ENCODE peak calls at places on chromosomes 7 and 10, in five cellular contexts. D is tibial artery; V is GM23338; A is naive thymus-derived CD4-positive, alpha-beta T cell; J is prostate gland. H is an unnamed sample. For H3K4me1 and H3K36me3, the result is how much of the 10 kb centered on the place peaks cover.

GRCh38 chr7:90717286-90718060 is 121.4 kb downstream of the CDK14 start:
- DNase-seq in D (no peak), V (no peak), A (no peak), J (peak), H (no peak)

GRCh38 chr7:145462463-145462862 is 626.6 kb upstream of the TPK1 start:
- DNase-seq in D (no peak), V (no peak), A (no peak), J (no peak), H (no peak)

GRCh38 chr7:67738958-67739357 is 742.3 kb downstream of the TYW1 start:
- DNase-seq in D (peak), V (no peak), A (no peak), J (peak), H (peak)

GRCh38 chr7:85480666-85481065 is 293.8 kb upstream of the SEMA3D start:
- DNase-seq in D (no peak), V (no peak), A (no peak), J (no peak), H (no peak)

GRCh38 chr7:7274782-7275181 is 92.4 kb downstream of the C1GALT1 start:
- DNase-seq in D (no peak), V (peak), A (no peak), J (no peak), H (no peak)

GRCh38 chr7:91353923-91354322 is 89.7 kb downstream of the FZD1 start:
- DNase-seq in D (no peak), V (peak), A (no peak), J (no peak), H (no peak)

GRCh38 chr7:114007391-114007790 is 88.6 kb upstream of the PPP1R3A start:
- DNase-seq in D (no peak), V (no peak), A (no peak), J (no peak), H (no peak)

GRCh38 chr7:39721345-39721744 is 98.0 kb downstream of the RALA start:
- DNase-seq in D (no peak), V (no peak), A (no peak), J (no peak), H (no peak)

GRCh38 chr10:82321734-82322133 is 446.7 kb downstream of the NRG3 start:
- DNase-seq in D (no peak), V (no peak), A (no peak), J (no peak), H (no peak)

GRCh38 chr7:51606601-51607154 is 290.1 kb upstream of the COBL start:
- DNase-seq in D (no peak), V (no peak), A (no peak), J (peak), H (no peak)

GRCh38 chr10:36114913-36115312 is 472.8 kb upstream of the FZD8 start:
- DNase-seq in D (no peak), V (no peak), A (no peak), J (no peak), H (peak)

GRCh38 chr7:12942599-12942998 is 255.2 kb downstream of the ARL4A start:
- DNase-seq in D (no peak), V (no peak), A (no peak), J (peak), H (no peak)

GRCh38 chr10:132714906-132715790 is 70.8 kb downstream of the NKX6-2 start:
- DNase-seq in D (no peak), V (no peak), A (no peak), J (no peak), H (no peak)

GRCh38 chr7:139592801-139593461 is 69.4 kb downstream of the CLEC2L start:
- DNase-seq in D (no peak), V (no peak), A (no peak), J (no peak), H (no peak)

GRCh38 chr7:140607441-140607989 is 33.1 kb downstream of the DENND2A start:
- DNase-seq in D (peak), V (no peak), A (no peak), J (no peak), H (peak)

GRCh38 chr7:100477871-100478248 is 1.2 kb downstream of the TSC22D4 start:
- DNase-seq in D (no peak), V (no peak), A (no peak), J (no peak), H (no peak)

GRCh38 chr7:145543245-145543644 is 573.4 kb upstream of the CNTNAP2 start:
- DNase-seq in D (no peak), V (no peak), A (no peak), J (no peak), H (no peak)

GRCh38 chr7:33145174-33145573 is 15.8 kb downstream of the BBS9 start:
- DNase-seq in D (no peak), V (no peak), A (no peak), J (no peak), H (no peak)

GRCh38 chr10:66805610-66806009 is 120.2 kb upstream of the LRRTM3 start:
- DNase-seq in D (no peak), V (no peak), A (no peak), J (no peak), H (no peak)

GRCh38 chr7:101104193-101104713 is 19.0 kb downstream of the TRIM56 start:
- DNase-seq in D (no peak), V (no peak), A (no peak), J (no peak), H (no peak)

GRCh38 chr7:30019960-30020359 is 6.5 kb downstream of the FKBP14 start:
- DNase-seq in D (no peak), V (no peak), A (no peak), J (no peak), H (no peak)

GRCh38 chr10:109894516-109894915 is 28.8 kb downstream of the XPNPEP1 start:
- DNase-seq in D (peak), V (no peak), A (no peak), J (peak), H (peak)

GRCh38 chr10:80473692-80474596 is 19.8 kb downstream of the TSPAN14 start:
- DNase-seq in D (no peak), V (no peak), A (no peak), J (no peak), H (no peak)
- H3K4me1 ChIP-seq in D (under half), V (under half), A (half or more), J (under half), H (under half)

DNA sequence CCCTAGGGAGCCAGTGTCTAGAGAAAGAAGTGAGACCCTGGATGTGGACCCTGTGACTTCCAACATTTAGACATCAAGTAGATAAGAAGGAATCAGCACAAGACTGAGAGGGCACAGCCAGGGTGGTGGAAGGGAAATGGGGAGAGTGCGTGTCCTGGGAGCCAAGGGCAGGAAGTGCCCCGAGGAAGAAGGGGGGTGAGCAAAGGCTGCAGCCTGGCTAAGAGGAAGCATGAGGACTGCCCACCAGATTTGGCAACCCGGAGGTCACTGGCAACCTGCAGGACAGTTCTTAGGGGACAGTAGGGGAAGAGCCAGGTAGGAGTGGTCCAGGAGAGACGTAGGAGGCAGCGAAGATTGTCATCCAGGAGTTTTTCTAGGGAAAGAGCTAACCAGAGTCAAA is 14.8 kb downstream of the COL13A1 start:
- DNase-seq in D (no peak), V (no peak), A (no peak), J (no peak), H (no peak)
- H3K36me3 ChIP-seq in D (under half), V (under half), A (under half), J (under half), H (under half)

DNA sequence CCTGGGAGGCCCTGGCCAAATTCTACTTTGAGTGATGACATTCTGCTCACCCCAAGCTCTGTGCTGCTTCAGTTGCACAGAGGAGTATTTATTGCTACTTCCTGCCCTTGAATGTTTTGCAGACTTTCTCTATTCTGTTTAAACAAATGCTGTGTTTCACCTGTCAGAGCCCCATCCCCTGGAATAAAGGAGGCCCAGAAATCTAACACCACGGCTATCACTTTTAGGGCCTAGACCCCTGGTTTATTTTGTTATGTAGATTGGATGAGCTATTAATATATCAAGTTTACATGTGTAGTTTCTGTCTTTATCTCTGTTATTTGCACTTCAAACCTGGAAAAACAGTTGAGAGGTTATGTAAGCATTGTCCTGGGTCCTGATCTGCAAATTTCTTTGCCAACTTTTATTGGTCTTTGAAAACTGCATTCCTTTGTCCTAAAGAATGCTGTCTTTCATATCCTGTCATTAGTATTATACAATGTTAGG is 630.2 kb downstream of the PARD3 start:
- DNase-seq in D (no peak), V (no peak), A (no peak), J (no peak), H (no peak)
- H3K4me1 ChIP-seq in D (under half), V (half or more), A (under half), J (under half), H (under half)

DNA sequence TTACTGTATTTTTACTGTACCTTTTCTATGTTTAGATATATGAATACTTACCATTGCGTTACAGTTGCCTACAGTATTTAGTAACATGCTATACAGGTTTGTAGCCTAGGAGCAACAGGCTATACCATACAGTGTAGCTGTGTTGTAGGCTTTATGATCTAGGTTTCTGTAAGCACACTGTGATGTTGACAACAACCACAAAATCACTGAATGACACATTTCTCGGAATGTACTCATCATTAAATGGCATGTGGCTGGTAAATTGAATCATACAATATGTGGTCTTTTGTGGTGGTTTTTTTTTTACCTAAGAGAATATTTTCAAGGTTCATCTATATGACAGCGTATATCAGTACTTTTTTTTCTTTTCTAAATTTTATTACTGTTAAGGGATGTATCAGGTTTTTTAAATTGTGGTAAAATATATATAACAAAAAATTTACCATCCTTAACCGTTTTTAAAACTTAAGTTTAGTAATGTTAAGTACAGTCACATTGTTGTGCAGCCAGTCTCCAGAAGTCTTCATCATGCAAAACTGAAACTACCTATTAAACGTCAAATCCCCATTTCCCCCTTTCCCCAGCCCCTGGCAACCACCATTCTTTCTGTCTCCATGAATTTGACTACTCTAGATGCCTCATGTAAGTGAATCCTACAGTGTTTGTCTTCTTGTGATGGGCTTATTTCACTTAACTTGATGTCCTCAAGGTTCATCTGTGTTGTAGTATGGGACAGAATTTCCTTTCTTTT is 21.5 kb downstream of the BTAF1 start:
- DNase-seq in D (no peak), V (no peak), A (no peak), J (no peak), H (no peak)
- H3K36me3 ChIP-seq in D (under half), V (under half), A (under half), J (under half), H (under half)

GRCh38 chr10:97717627-97718026 is 4.1 kb downstream of the MARVELD1 start:
- DNase-seq in D (no peak), V (no peak), A (no peak), J (no peak), H (no peak)
- H3K4me1 ChIP-seq in D (under half), V (half or more), A (under half), J (under half), H (under half)

GRCh38 chr7:5758286-5758685 is 23.2 kb downstream of the RNF216 start:
- DNase-seq in D (no peak), V (no peak), A (no peak), J (no peak), H (no peak)
- H3K36me3 ChIP-seq in D (under half), V (under half), A (under half), J (under half), H (under half)

GRCh38 chr7:135666156-135666555 is 3.8 kb downstream of the STMP1 start:
- DNase-seq in D (no peak), V (no peak), A (no peak), J (no peak), H (no peak)
- H3K4me1 ChIP-seq in D (under half), V (under half), A (under half), J (under half), H (under half)

DNA sequence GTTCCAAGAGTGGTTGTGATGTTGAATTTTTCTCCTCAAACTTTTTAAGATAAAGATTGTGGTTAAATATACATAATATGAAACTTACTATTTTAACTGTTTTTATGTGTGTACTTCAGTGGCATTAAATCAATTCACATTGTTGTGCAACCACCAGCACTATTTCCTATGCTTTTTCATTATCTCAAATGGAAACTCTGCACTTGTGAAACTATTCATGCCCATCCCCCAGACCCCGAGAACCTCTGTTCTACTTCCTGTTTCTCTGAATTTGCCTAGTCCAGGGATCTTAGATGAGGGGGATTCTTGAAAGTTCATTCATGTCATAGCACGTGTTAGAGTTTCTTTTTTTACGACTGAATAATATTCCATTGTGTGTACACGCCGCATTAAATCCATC is 67.0 kb downstream of the WDR37 start:
- DNase-seq in D (no peak), V (no peak), A (no peak), J (no peak), H (no peak)
- H3K36me3 ChIP-seq in D (half or more), V (under half), A (under half), J (under half), H (under half)

DNA sequence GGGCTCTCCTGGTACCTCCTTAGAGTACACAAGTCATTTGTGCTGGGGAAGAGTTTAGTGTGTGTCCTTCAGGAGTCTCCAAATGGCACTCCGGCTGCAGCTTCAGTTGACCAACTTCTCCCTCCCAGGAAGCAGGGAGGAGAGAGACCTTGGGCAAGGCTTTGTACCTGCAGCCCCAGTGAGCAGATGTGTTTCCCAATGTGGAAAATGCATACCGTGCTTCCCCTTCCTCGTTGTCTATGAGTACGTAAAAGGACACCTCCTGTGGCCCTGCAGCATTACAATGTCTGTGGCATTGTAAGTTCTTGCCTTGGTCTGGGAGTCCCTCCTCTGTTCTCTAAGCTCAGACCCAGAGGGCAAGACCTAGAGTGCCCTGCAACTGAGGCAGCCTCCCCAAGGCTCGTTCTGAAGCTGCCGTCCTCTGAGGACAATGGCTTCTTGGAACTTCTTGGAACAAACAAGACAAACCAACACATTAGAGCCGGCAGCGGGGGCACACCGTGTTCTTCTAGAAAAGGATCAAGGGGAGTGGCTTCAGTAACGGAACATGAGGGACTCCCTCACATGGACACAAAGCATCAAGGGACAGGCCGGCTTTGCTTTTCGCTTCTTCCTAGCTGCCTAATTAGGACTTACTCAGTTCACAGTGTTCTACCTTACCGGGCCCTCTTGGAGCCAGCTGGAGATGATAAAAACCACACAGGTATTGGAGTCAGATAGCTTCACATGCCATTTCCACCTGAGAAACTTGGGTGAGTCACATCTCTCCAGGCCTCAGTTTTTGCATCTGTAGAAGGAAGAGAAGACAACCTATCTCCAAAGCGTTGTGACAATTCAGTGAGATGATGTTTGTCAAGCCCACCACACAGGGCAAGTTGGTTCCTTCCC is 20.9 kb upstream of the PPA1 start:
- DNase-seq in D (no peak), V (no peak), A (no peak), J (no peak), H (no peak)
- H3K4me1 ChIP-seq in D (under half), V (under half), A (under half), J (under half), H (under half)

DNA sequence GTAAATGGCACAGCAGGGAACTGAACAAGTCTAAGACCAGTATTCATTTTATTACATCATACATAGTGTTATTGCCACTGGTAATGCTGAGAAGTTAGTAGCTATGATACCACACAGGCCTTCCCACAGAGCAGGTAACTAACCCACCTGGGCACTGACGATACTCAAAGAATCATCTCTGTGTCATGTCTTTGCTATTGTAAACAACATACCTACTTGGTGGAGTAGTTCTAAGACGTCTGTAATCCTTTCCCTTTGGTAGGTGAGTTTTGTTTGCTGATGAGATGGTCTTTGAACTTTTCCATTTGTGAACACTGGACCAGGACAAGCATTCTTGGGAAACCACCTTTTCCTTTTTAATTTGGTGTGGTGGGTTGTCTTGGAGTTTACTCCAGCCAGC is 40.9 kb downstream of the PDSS1 start:
- DNase-seq in D (no peak), V (no peak), A (no peak), J (no peak), H (no peak)
- H3K36me3 ChIP-seq in D (under half), V (under half), A (under half), J (under half), H (under half)